ENCODE peak calls at places on chromosome 1, in four cellular contexts. A is mucosa of descending colon, Z is GM23338, N is neural progenitor cell. S is an unnamed sample.

GRCh38 chr1:29630756-29631155 is 394.4 kb downstream of the PTPRU start:
- DNase-seq in N (no peak), A (no peak), Z (no peak), S (no peak)

GRCh38 chr1:26027716-26028489 is 6.3 kb downstream of the EXTL1 start:
- DNase-seq in A (no peak), Z (no peak), N (no peak), S (no peak)

GRCh38 chr1:22769932-22770331 is 59.3 kb downstream of the EPHB2 start:
- DNase-seq in Z (no peak), N (no peak), A (no peak), S (no peak)

GRCh38 chr1:116330342-116330652 is 42.7 kb upstream of the ATP1A1 start:
- DNase-seq in Z (no peak), A (no peak), N (no peak), S (no peak)

GRCh38 chr1:171245458-171246064 is 2.7 kb upstream of the FMO1 start:
- DNase-seq in Z (peak; percentile 85), A (peak; percentile 65), N (peak; percentile 59), S (no peak)

GRCh38 chr1:165679282-165680036 is 18.9 kb downstream of the ALDH9A1 start:
- DNase-seq in N (no peak), A (peak; percentile 26), Z (peak; percentile 51), S (no peak)

GRCh38 chr1:228836954-228837481 is 101.7 kb downstream of the RHOU start:
- DNase-seq in Z (no peak), N (no peak), A (peak; percentile 64), S (no peak)

GRCh38 chr1:203480084-203480483 is 4.5 kb downstream of the PRELP start:
- DNase-seq in A (no peak), N (no peak), Z (no peak), S (no peak)

GRCh38 chr1:9069324-9070100 is at the start of gene SLC2A5:
- DNase-seq in A (peak; percentile 44), Z (no peak), N (peak; percentile 57), S (peak; percentile 50)

GRCh38 chr1:33094486-33094885 is 13.5 kb downstream of the AZIN2 start:
- DNase-seq in A (no peak), N (no peak), Z (no peak), S (no peak)

GRCh38 chr1:25122747-25123146 is 109.6 kb downstream of the SYF2 start:
- DNase-seq in A (no peak), N (no peak), Z (no peak), S (no peak)

GRCh38 chr1:149906561-149906960 is 7.2 kb downstream of the BOLA1 start:
- DNase-seq in Z (no peak), A (no peak), N (no peak), S (no peak)

GRCh38 chr1:71823656-71824159 is 458.6 kb downstream of the NEGR1 start:
- DNase-seq in Z (no peak), N (no peak), A (peak; percentile 72), S (no peak)

GRCh38 chr1:154344977-154345837 is 19.9 kb downstream of the ATP8B2 start:
- DNase-seq in N (peak; percentile 82), Z (peak; percentile 90), A (peak; percentile 66), S (peak; percentile 66)

GRCh38 chr1:58874327-58874726 is 90.5 kb upstream of the JUN start:
- DNase-seq in N (no peak), Z (no peak), A (no peak), S (no peak)

GRCh38 chr1:150268342-150268705 is 492 bp downstream of the APH1A start:
- DNase-seq in N (peak; percentile 40), Z (no peak), A (peak; percentile 61), S (no peak)